ENCODE peak calls at places on chromosome 4, in seven cellular contexts. J is fibroblast of lung, G is cardiac fibroblast, P is astrocyte of the cerebellum, T is right lobe of liver, D is nephron progenitor cell, M is heart right ventricle. V is an unnamed sample.

GRCh38 chr4:42914937-42915336 is 22.4 kb downstream of the GRXCR1 start:
- DNase-seq in T (no peak), J (no peak), M (no peak), D (no peak), P (no peak), G (no peak), V (no peak)

GRCh38 chr4:85358831-85359230 is 116.1 kb upstream of the ARHGAP24 start:
- DNase-seq in M (no peak), D (no peak), T (no peak), P (no peak), G (no peak), J (no peak), V (no peak)

GRCh38 chr4:38189445-38189844 is 229.2 kb downstream of the PTTG2 start:
- DNase-seq in G (peak; percentile 68), M (no peak), J (peak; percentile 88), D (no peak), T (no peak), P (peak; percentile 46), V (no peak)

GRCh38 chr4:174946246-174946645 is 28.1 kb downstream of the ADAM29 start:
- DNase-seq in P (no peak), T (no peak), G (no peak), M (no peak), J (no peak), D (no peak), V (no peak)

GRCh38 chr4:55435136-55435535 is 39.4 kb downstream of the TMEM165 start:
- DNase-seq in T (no peak), P (no peak), G (peak; percentile 64), D (no peak), M (no peak), J (peak; percentile 29), V (no peak)

GRCh38 chr4:184392748-184393334 is 81.5 kb downstream of the IRF2 start:
- DNase-seq in G (no peak), J (no peak), M (no peak), P (no peak), T (peak; percentile 44), D (no peak), V (no peak)

GRCh38 chr4:36394352-36394903 is 113.0 kb downstream of the DTHD1 start:
- DNase-seq in M (no peak), D (no peak), G (no peak), T (no peak), P (no peak), J (no peak), V (no peak)

GRCh38 chr4:57061395-57061794 is 48.8 kb downstream of the IGFBP7 start:
- DNase-seq in T (no peak), J (peak; percentile 77), M (no peak), P (no peak), G (peak; percentile 68), D (no peak), V (no peak)

GRCh38 chr4:188161167-188161566 is 21.9 kb downstream of the TRIML1 start:
- DNase-seq in G (no peak), T (no peak), D (no peak), P (no peak), J (no peak), M (no peak), V (no peak)

GRCh38 chr4:20203508-20203907 is 48.2 kb upstream of the SLIT2 start:
- DNase-seq in D (no peak), M (no peak), P (peak; percentile 40), T (no peak), G (peak; percentile 57), J (peak; percentile 92), V (no peak)

GRCh38 chr4:162503868-162504267 is 340.1 kb upstream of the FSTL5 start:
- DNase-seq in M (no peak), P (no peak), D (no peak), T (no peak), G (no peak), J (no peak), V (no peak)

GRCh38 chr4:111027526-111027925 is 404.6 kb upstream of the PITX2 start:
- DNase-seq in G (no peak), J (peak; percentile 87), M (no peak), P (no peak), D (no peak), T (no peak), V (no peak)

GRCh38 chr4:189988892-189989431 is 38.1 kb downstream of the FRG2 start:
- DNase-seq in M (no peak), G (no peak), D (no peak), J (no peak), T (no peak), P (no peak), V (no peak)

GRCh38 chr4:102423375-102423774 is 77.8 kb upstream of the NFKB1 start:
- DNase-seq in T (no peak), P (no peak), J (no peak), D (no peak), G (no peak), M (no peak), V (no peak)

GRCh38 chr4:6232836-6233785 is 32.8 kb upstream of the JAKMIP1 start:
- DNase-seq in P (no peak), T (peak; percentile 22), D (no peak), J (no peak), M (no peak), G (no peak), V (no peak)

GRCh38 chr4:70544279-70544870 is 26.0 kb downstream of the AMTN start:
- DNase-seq in M (no peak), J (peak; percentile 9), T (no peak), G (peak; percentile 21), P (no peak), D (no peak), V (no peak)

GRCh38 chr4:182179105-182179504 is 64.1 kb upstream of the TENM3 start:
- DNase-seq in G (peak; percentile 42), J (peak; percentile 87), D (no peak), P (peak; percentile 67), M (no peak), T (no peak), V (no peak)

GRCh38 chr4:6887591-6888371 is 21.8 kb upstream of the TBC1D14 start:
- DNase-seq in G (no peak), M (peak; percentile 64), P (no peak), D (peak; percentile 73), J (no peak), T (no peak), V (no peak)

GRCh38 chr4:154622598-154622997 is 10.1 kb upstream of the FGG start:
- DNase-seq in J (peak; percentile 53), D (peak; percentile 18), P (peak; percentile 37), G (peak; percentile 56), M (no peak), T (no peak), V (no peak)
- TF ChIP-seq CTCF in J (peak; percentile 56), D (peak; percentile 57), P (peak; percentile 71), G (peak; percentile 60), M (peak; percentile 45), T (peak; percentile 80), V (no peak)

DNA sequence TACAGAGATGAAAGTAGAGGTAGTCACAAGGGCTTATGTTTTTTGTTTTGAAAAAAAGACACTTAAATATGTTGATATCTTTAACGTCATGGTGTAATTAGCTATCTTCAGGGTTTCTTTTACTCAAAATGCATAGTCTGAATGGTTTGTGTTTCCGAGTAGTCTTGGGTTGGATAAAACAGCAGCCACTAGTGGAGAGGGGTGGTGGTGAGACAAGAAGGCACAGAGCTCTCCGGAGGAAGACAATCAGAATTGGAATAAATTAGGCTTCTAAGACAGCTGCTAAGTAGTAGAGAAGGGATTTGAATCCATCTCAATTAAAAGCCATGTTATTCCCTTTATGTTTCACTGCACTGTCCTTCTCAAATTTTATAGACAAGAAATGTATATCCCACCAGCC is 240.4 kb upstream of the VEGFC start:
- DNase-seq in J (no peak), T (no peak), M (no peak), G (no peak), P (no peak), D (no peak), V (no peak)
- TF ChIP-seq CTCF in J (peak; percentile 16), T (no peak), M (no peak), G (no peak), P (peak; percentile 23), D (no peak), V (no peak)

GRCh38 chr4:27358269-27358668 is 497.6 kb downstream of the STIM2 start:
- DNase-seq in M (no peak), G (no peak), P (no peak), J (no peak), T (no peak), D (no peak), V (no peak)
- TF ChIP-seq CTCF in M (no peak), G (no peak), P (no peak), J (no peak), T (no peak), D (no peak), V (no peak)

GRCh38 chr4:81084029-81084428 is 53.5 kb downstream of the BMP3 start:
- DNase-seq in M (no peak), T (no peak), G (peak; percentile 48), P (peak; percentile 16), D (no peak), J (peak; percentile 29), V (no peak)
- TF ChIP-seq CTCF in M (no peak), T (no peak), G (peak; percentile 79), P (peak; percentile 43), D (no peak), J (peak; percentile 28), V (no peak)

GRCh38 chr4:143202824-143203223 is 18.1 kb downstream of the USP38 start:
- DNase-seq in P (no peak), J (no peak), G (peak; percentile 44), D (no peak), M (no peak), T (no peak), V (no peak)
- TF ChIP-seq CTCF in P (no peak), J (no peak), G (peak; percentile 29), D (no peak), M (peak; percentile 51), T (peak; percentile 11), V (no peak)